ENCODE peak calls at places on chromosomes 1 and 21, in four cellular contexts. H is HCEC 1CT, Y is H54, I is NAMALWA. R is an unnamed sample.

GRCh38 chr1:28359592-28360239 is 9.8 kb upstream of the PHACTR4 start:
- DNase-seq in I (peak; percentile 85), Y (no peak), H (peak; percentile 59), R (peak; percentile 53)

GRCh38 chr1:90336552-90337324 is 341.8 kb downstream of the ZNF326 start:
- DNase-seq in Y (no peak), H (no peak), I (no peak), R (no peak)

GRCh38 chr1:10380594-10381275 is 18.1 kb upstream of the PGD start:
- DNase-seq in Y (peak; percentile 48), H (peak; percentile 87), I (no peak), R (no peak)

GRCh38 chr1:160607051-160608032 is 28.0 kb upstream of the CD84 start:
- DNase-seq in Y (peak; percentile 45), I (peak; percentile 96), H (peak; percentile 73), R (peak; percentile 51)

GRCh38 chr1:6630027-6630426 is 5.4 kb downstream of the THAP3 start:
- DNase-seq in I (no peak), H (no peak), Y (no peak), R (no peak)

GRCh38 chr1:67166196-67166595 is at the start of gene IL23R:
- DNase-seq in I (no peak), H (no peak), Y (no peak), R (no peak)

GRCh38 chr1:186212574-186213224 is 162.4 kb downstream of the TPR start:
- DNase-seq in I (peak; percentile 68), Y (peak; percentile 23), H (peak; percentile 85), R (peak; percentile 71)

GRCh38 chr1:160124709-160125478 is 9.3 kb downstream of the ATP1A2 start:
- DNase-seq in H (peak; percentile 97), I (no peak), Y (peak; percentile 91), R (peak; percentile 80)

GRCh38 chr1:111597433-111597832 is 22.2 kb upstream of the RAP1A start:
- DNase-seq in H (no peak), I (no peak), Y (no peak), R (no peak)

GRCh38 chr1:221611930-221612777 is 129.7 kb downstream of the DUSP10 start:
- DNase-seq in Y (peak; percentile 49), I (no peak), H (peak; percentile 85), R (peak; percentile 72)

GRCh38 chr1:224201336-224201735 is 18.3 kb downstream of the DEGS1 start:
- DNase-seq in Y (no peak), H (no peak), I (no peak), R (no peak)

GRCh38 chr1:60169206-60169605 is 95.6 kb upstream of the C1orf87 start:
- DNase-seq in Y (no peak), H (no peak), I (no peak), R (no peak)

GRCh38 chr1:44038876-44039657 is 7.8 kb upstream of the SLC6A9 start:
- DNase-seq in Y (no peak), H (peak; percentile 63), I (no peak), R (no peak)

GRCh38 chr1:117571496-117571895 is 34.4 kb upstream of the TENT5C start:
- DNase-seq in I (no peak), H (no peak), Y (no peak), R (no peak)

GRCh38 chr21:45537746-45538291 is 4.4 kb downstream of the SLC19A1 start:
- DNase-seq in I (no peak), H (no peak), Y (no peak), R (no peak)

GRCh38 chr1:29105822-29106221 is 17.9 kb downstream of the TMEM200B start:
- DNase-seq in I (no peak), H (no peak), Y (no peak), R (no peak)

GRCh38 chr1:30885580-30886513 is 22.7 kb downstream of the SDC3 start:
- DNase-seq in Y (no peak), I (no peak), H (no peak), R (no peak)

GRCh38 chr1:17369466-17369865 is 2.5 kb upstream of the PADI6 start:
- DNase-seq in Y (peak; percentile 65), I (no peak), H (peak; percentile 31), R (peak; percentile 71)

GRCh38 chr1:239587066-239587465 is 200.7 kb downstream of the CHRM3 start:
- DNase-seq in H (no peak), Y (no peak), I (no peak), R (no peak)

GRCh38 chr1:57010511-57010910 is 44.7 kb upstream of the C8B start:
- DNase-seq in Y (no peak), H (no peak), I (no peak), R (no peak)

GRCh38 chr1:242723044-242723742 is 198.7 kb upstream of the PLD5 start:
- DNase-seq in H (no peak), Y (no peak), I (no peak), R (no peak)

GRCh38 chr1:193325771-193326170 is 139.4 kb upstream of the B3GALT2 start:
- DNase-seq in H (no peak), Y (no peak), I (no peak), R (no peak)

GRCh38 chr1:236907205-236907604 is 97.0 kb downstream of the MT1HL1 start:
- DNase-seq in H (no peak), I (no peak), Y (no peak), R (no peak)

GRCh38 chr1:231861541-231862481 is 235.2 kb downstream of the DISC1 start:
- DNase-seq in I (no peak), Y (no peak), H (peak; percentile 55), R (no peak)

GRCh38 chr1:197559655-197560054 is 215.6 kb downstream of the DENND1B start:
- DNase-seq in I (no peak), Y (no peak), H (no peak), R (no peak)

GRCh38 chr1:108556501-108556900 is 3.4 kb upstream of the EEIG2 start:
- DNase-seq in I (no peak), H (peak; percentile 10), Y (no peak), R (no peak)

GRCh38 chr1:169368406-169368769 is 393 bp downstream of the BLZF1 start:
- DNase-seq in Y (no peak), I (peak; percentile 50), H (peak; percentile 9), R (no peak)

GRCh38 chr1:178417858-178418257 is 78.9 kb downstream of the CLEC20A start:
- DNase-seq in H (peak; percentile 93), Y (peak; percentile 12), I (no peak), R (peak; percentile 38)

GRCh38 chr1:51518033-51518729 is 885 bp downstream of the EPS15 start:
- DNase-seq in Y (peak; percentile 47), H (peak; percentile 52), I (peak; percentile 86), R (peak; percentile 21)

GRCh38 chr21:43322805-43323204 is 104.1 kb downstream of the SIK1 start:
- DNase-seq in Y (no peak), H (no peak), I (no peak), R (no peak)

GRCh38 chr1:236950365-236950764 is 53.9 kb downstream of the MT1HL1 start:
- DNase-seq in Y (no peak), H (no peak), I (no peak), R (no peak)

GRCh38 chr1:235883261-235883927 is 16.7 kb upstream of the LYST start:
- DNase-seq in H (peak; percentile 92), Y (peak; percentile 59), I (no peak), R (peak; percentile 76)

GRCh38 chr1:93707956-93708355 is 26.3 kb upstream of the BCAR3 start:
- DNase-seq in I (peak; percentile 36), H (no peak), Y (no peak), R (no peak)